ENCODE peak calls at places on chromosomes 13 and 19, in five cellular contexts. B, Z, D, N and K are unnamed samples.

GRCh38 chr19:52896431-52897148 is 845 bp downstream of the ZNF320 start:
- DNase-seq in B (peak; percentile 29), Z (peak; percentile 10), D (peak; percentile 27), N (no peak), K (no peak)

GRCh38 chr13:49652691-49653305 is 24.5 kb downstream of the ARL11 start:
- DNase-seq in B (peak; percentile 40), Z (peak; percentile 39), D (peak; percentile 49), N (no peak), K (no peak)

GRCh38 chr13:74795526-74795925 is 661.3 kb upstream of the KLF12 start:
- DNase-seq in B (no peak), Z (no peak), D (no peak), N (no peak), K (no peak)

GRCh38 chr19:28715157-28715556 is 497.8 kb downstream of the UQCRFS1 start:
- DNase-seq in B (no peak), Z (no peak), D (no peak), N (no peak), K (no peak)

GRCh38 chr13:96075953-96076543 is 13.9 kb upstream of the HS6ST3 start:
- DNase-seq in B (peak; percentile 58), Z (peak; percentile 39), D (peak; percentile 25), N (no peak), K (no peak)

GRCh38 chr13:28754698-28755545 is 36.2 kb upstream of the SLC46A3 start:
- DNase-seq in B (peak; percentile 84), Z (peak; percentile 1), D (no peak), N (no peak), K (no peak)

GRCh38 chr19:38538793-38539528 is 78.8 kb downstream of the MAP4K1 start:
- DNase-seq in B (no peak), Z (no peak), D (no peak), N (no peak), K (no peak)

GRCh38 chr13:104584481-104584880 is 1518.3 kb upstream of the SLC10A2 start:
- DNase-seq in B (peak; percentile 51), Z (peak; percentile 60), D (no peak), N (no peak), K (no peak)

GRCh38 chr13:22455036-22455435 is 725.7 kb upstream of the SGCG start:
- DNase-seq in B (no peak), Z (no peak), D (no peak), N (no peak), K (no peak)

GRCh38 chr13:27851481-27851880 is 59.2 kb downstream of the GSX1 start:
- DNase-seq in B (no peak), Z (no peak), D (no peak), N (no peak), K (no peak)

GRCh38 chr13:40187324-40187795 is 479.1 kb downstream of the FOXO1 start:
- DNase-seq in B (no peak), Z (no peak), D (no peak), N (no peak), K (no peak)

GRCh38 chr13:112885782-112886268 is 83.2 kb upstream of the MCF2L start:
- DNase-seq in B (peak; percentile 84), Z (peak; percentile 87), D (peak; percentile 78), N (peak; percentile 56), K (peak; percentile 61)

GRCh38 chr19:17497149-17497798 is 14.2 kb upstream of the PGLS start:
- DNase-seq in B (no peak), Z (no peak), D (no peak), N (no peak), K (no peak)

GRCh38 chr19:51181913-51182419 is 39.9 kb downstream of the SIGLEC7 start:
- DNase-seq in B (peak; percentile 14), Z (no peak), D (peak; percentile 7), N (no peak), K (no peak)

GRCh38 chr13:36858285-36858684 is 39.3 kb downstream of the RFXAP start:
- DNase-seq in B (peak; percentile 80), Z (peak; percentile 63), D (peak; percentile 54), N (no peak), K (peak; percentile 24)

GRCh38 chr19:51124729-51125128 is at the start of gene SIGLEC9:
- DNase-seq in B (peak; percentile 41), Z (no peak), D (no peak), N (no peak), K (no peak)

GRCh38 chr13:49936943-49937273 is 768 bp upstream of the SPRYD7 start:
- DNase-seq in B (no peak), Z (no peak), D (no peak), N (no peak), K (no peak)

GRCh38 chr13:39656325-39656677 is 839 bp downstream of the COG6 start:
- DNase-seq in B (peak; percentile 35), Z (peak; percentile 8), D (no peak), N (no peak), K (no peak)

GRCh38 chr19:46404039-46404883 is 9.1 kb downstream of the CCDC8 start:
- DNase-seq in B (no peak), Z (peak; percentile 63), D (peak; percentile 61), N (no peak), K (no peak)

GRCh38 chr13:50543767-50544166 is 299.7 kb downstream of the DLEU7 start:
- DNase-seq in B (peak; percentile 91), Z (peak; percentile 94), D (peak; percentile 81), N (no peak), K (no peak)

GRCh38 chr19:16076958-16077611 is 790 bp downstream of the TPM4 start:
- DNase-seq in B (no peak), Z (peak; percentile 31), D (no peak), N (peak; percentile 64), K (no peak)

GRCh38 chr13:30128591-30128990 is 178.8 kb downstream of the KATNAL1 start:
- DNase-seq in B (no peak), Z (no peak), D (no peak), N (no peak), K (no peak)

GRCh38 chr19:49559928-49560327 is 20.4 kb downstream of the NOSIP start:
- DNase-seq in B (no peak), Z (no peak), D (no peak), N (no peak), K (no peak)

GRCh38 chr13:101690871-101691270 is 238.4 kb downstream of the ITGBL1 start:
- DNase-seq in B (no peak), Z (peak; percentile 19), D (no peak), N (no peak), K (no peak)

GRCh38 chr13:26508885-26509284 is 48.6 kb upstream of the WASF3 start:
- DNase-seq in B (peak; percentile 91), Z (peak; percentile 98), D (peak; percentile 97), N (peak; percentile 76), K (no peak)

GRCh38 chr13:73365681-73366080 is 306.9 kb downstream of the KLF5 start:
- DNase-seq in B (no peak), Z (no peak), D (no peak), N (no peak), K (no peak)

GRCh38 chr19:3073159-3073563 is 10.9 kb upstream of the TLE5 start:
- DNase-seq in B (peak; percentile 75), Z (peak; percentile 89), D (peak; percentile 72), N (no peak), K (peak; percentile 66)

GRCh38 chr19:18683955-18684641 is 618 bp downstream of the CRTC1 start:
- DNase-seq in B (no peak), Z (no peak), D (no peak), N (no peak), K (no peak)
- TF ChIP-seq CTCF in B (no peak), Z (no peak), D (no peak), N (no peak), K (no peak)

DNA sequence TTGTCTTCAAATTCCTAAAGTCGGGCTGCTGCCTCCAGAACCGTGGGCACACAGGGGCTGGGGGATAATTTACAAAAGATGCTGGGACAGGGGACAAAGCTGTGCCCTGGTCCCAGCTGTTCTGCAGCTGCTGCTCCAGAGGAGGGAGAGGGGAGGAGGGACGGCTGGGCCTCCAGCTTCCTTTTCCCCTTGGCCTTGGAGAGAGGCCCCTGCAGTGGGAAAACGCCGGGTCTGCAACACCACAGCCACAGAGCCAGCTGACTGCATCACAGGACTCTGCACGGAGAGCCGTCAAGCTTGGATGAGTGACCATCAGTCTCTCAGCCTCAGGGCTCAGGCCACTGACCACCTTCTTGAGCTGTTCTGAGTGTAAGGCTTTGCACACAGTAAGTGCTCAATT is 6.1 kb downstream of the DOCK6 start:
- DNase-seq in B (peak; percentile 52), Z (peak; percentile 57), D (no peak), N (no peak), K (no peak)
- H3K4me3 ChIP-seq in B (no peak overlapping the region), Z (no peak overlapping the region), D (no peak overlapping the region), N (no peak overlapping the region), K (no peak overlapping the region)

GRCh38 chr13:44106231-44107152 is 226.8 kb downstream of the LACC1 start:
- DNase-seq in B (peak; percentile 43), Z (no peak), D (no peak), N (no peak), K (no peak)
- TF ChIP-seq CTCF in B (no peak), Z (no peak), D (no peak), N (no peak), K (no peak)

GRCh38 chr19:1169921-1170885 is 3.9 kb downstream of the SBNO2 start:
- DNase-seq in B (no peak), Z (peak; percentile 88), D (peak; percentile 98), N (no peak), K (no peak)

GRCh38 chr19:1168877-1169791 is 4.9 kb downstream of the SBNO2 start:
- DNase-seq in B (peak; percentile 65), Z (peak; percentile 86), D (peak; percentile 91), N (no peak), K (no peak)

GRCh38 chr19:1166872-1167573 is 7.0 kb downstream of the SBNO2 start:
- DNase-seq in B (no peak), Z (no peak), D (no peak), N (no peak), K (no peak)

GRCh38 chr19:1168562-1168873 is 5.5 kb downstream of the SBNO2 start:
- DNase-seq in B (no peak), Z (no peak), D (no peak), N (no peak), K (no peak)

GRCh38 chr19:1167687-1168561 is 6.1 kb downstream of the SBNO2 start:
- DNase-seq in B (no peak), Z (no peak), D (no peak), N (no peak), K (no peak)
- H3K4me3 ChIP-seq in B (no peak overlapping the region), Z (peak overlapping the region; percentile 86), D (peak overlapping the region; percentile 70), N (peak overlapping the region; percentile 47), K (no peak overlapping the region)

GRCh38 chr13:42065414-42065813 is 17.0 kb downstream of the DGKH start:
- DNase-seq in B (no peak), Z (no peak), D (no peak), N (no peak), K (no peak)
- TF ChIP-seq CTCF in B (no peak), Z (no peak), D (no peak), N (no peak), K (no peak)